ENCODE peak calls at places on chromosomes 2 and 18, in four cellular contexts. X, H, Q and L are unnamed samples.
A peak's percentile ranks its signal among the peaks of the same experiment; 100 is the strongest.

GRCh38 chr18:12906119-12906518 is 22.1 kb upstream of the PTPN2 start:
- DNase-seq in H (no peak), Q (no peak), X (no peak), L (no peak)

GRCh38 chr2:98702896-98703620 is 27.9 kb downstream of the MGAT4A start:
- DNase-seq in X (no peak), Q (no peak), H (no peak), L (no peak)

GRCh38 chr18:57819671-57820460 is 16.8 kb upstream of the ATP8B1 start:
- DNase-seq in X (no peak), Q (peak; percentile 95), H (no peak), L (peak; percentile 79)

GRCh38 chr2:137173514-137173913 is 408.2 kb downstream of the THSD7B start:
- DNase-seq in H (no peak), X (no peak), Q (no peak), L (peak; percentile 58)

GRCh38 chr2:46471-47345 is at the start of gene FAM110C:
- DNase-seq in H (peak; percentile 83), Q (no peak), X (peak; percentile 78), L (peak; percentile 65)

GRCh38 chr18:79558196-79559120 is 121.1 kb upstream of the CTDP1 start:
- DNase-seq in X (peak; percentile 20), H (no peak), Q (no peak), L (no peak)

GRCh38 chr2:138223321-138223720 is 259.0 kb downstream of the HNMT start:
- DNase-seq in Q (no peak), X (no peak), H (no peak), L (no peak)

GRCh38 chr2:110670826-110671225 is 7.0 kb downstream of the BUB1 start:
- DNase-seq in Q (no peak), H (no peak), X (no peak), L (no peak)

GRCh38 chr2:11387100-11387390 is 42.6 kb upstream of the ROCK2 start:
- DNase-seq in H (no peak), Q (no peak), X (no peak), L (no peak)

GRCh38 chr18:9101730-9102390 is 639 bp upstream of the NDUFV2 start:
- DNase-seq in Q (peak; percentile 86), H (no peak), X (no peak), L (no peak)

GRCh38 chr18:55603775-55604174 is 15.8 kb upstream of the TCF4 start:
- DNase-seq in Q (no peak), H (no peak), X (no peak), L (no peak)

GRCh38 chr2:190413421-190413820 is 5.3 kb downstream of the MFSD6 start:
- DNase-seq in X (no peak), H (no peak), Q (no peak), L (no peak)

GRCh38 chr2:117858336-117858735 is 43.8 kb downstream of the DDX18 start:
- DNase-seq in H (no peak), X (no peak), Q (no peak), L (no peak)

GRCh38 chr2:117858892-117859531 is 44.5 kb downstream of the DDX18 start:
- DNase-seq in H (peak; percentile 67), X (peak; percentile 69), Q (no peak), L (no peak)

GRCh38 chr2:117854610-117855009 is 40.1 kb downstream of the DDX18 start:
- DNase-seq in X (no peak), Q (no peak), H (no peak), L (peak; percentile 81)

GRCh38 chr2:117855886-117856285 is 41.4 kb downstream of the DDX18 start:
- DNase-seq in X (no peak), H (no peak), Q (no peak), L (no peak)

DNA sequence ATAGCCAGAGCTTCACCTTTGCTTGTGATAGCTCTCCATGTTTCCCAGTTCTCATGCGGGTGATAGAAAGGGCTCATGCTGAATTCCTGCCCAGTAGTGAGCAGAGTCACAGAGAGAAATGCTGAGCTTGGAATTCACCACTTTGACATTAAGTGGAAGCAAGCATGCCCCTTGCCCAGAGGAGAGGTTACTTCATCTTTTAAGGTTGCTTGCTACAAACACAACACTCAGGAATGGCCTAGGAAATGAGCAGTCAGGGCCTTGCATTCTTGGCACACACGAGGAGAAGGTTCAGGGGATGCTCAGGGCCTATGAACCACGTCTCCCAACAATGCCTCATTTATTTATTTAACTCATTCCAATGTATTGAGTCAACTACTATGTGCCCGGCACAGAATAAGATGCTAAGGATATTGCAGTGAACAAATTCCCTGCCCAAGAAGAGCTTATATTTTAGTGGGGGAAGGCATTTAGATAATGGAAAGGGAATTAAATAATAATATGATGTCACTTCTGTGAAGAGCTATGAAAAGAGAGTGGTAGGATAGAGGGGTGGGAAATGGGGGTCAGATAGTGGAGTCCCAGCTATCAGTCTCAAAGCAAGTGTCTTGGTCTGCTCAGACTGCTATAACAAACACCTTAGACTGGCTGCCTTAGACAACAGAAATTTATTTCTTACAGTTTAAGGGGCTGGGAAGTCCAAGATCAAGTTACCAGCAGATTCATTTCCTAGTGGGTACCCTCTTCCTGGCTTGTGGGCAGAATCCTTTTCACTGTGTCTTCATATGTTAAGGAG is 42.1 kb downstream of the DDX18 start:
- DNase-seq in Q (peak; percentile 96), H (peak; percentile 23), X (no peak), L (peak; percentile 57)
- H4K5ac ChIP-seq in Q (no peak overlapping the region), H (no peak overlapping the region), X (no peak overlapping the region), L (no peak overlapping the region)

DNA sequence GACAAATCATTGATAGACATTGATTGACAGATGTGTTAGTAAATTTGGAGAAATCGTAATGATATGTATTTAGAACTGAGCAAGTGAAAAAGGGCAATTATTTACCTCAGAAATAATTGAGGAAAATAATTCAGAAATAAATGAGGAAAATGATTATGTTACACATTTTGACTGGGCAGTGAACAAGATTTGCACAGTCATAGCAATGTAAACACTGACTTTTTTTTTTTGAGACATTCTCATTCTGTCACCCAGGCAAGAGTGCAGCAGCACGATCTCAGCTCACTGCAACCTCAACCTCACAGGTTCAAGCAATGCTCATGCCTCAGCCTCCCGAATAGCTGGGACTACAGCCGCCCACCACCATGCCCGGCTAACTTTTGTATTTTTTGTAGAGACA is 211.7 kb downstream of the SP3 start:
- DNase-seq in Q (no peak), H (no peak), X (no peak), L (no peak)
- H4K5ac ChIP-seq in Q (no peak overlapping the region), H (no peak overlapping the region), X (no peak overlapping the region), L (no peak overlapping the region)

GRCh38 chr18:51908598-51908944 is 431.4 kb upstream of the DCC start:
- DNase-seq in X (no peak), Q (no peak), H (no peak), L (no peak)

GRCh38 chr18:51911582-51911981 is 428.4 kb upstream of the DCC start:
- DNase-seq in Q (no peak), H (no peak), X (no peak), L (no peak)

GRCh38 chr18:51907687-51908597 is 432.1 kb upstream of the DCC start:
- DNase-seq in H (no peak), Q (no peak), X (no peak), L (no peak)
- H4K5ac ChIP-seq in H (no peak overlapping the region), Q (no peak overlapping the region), X (no peak overlapping the region), L (no peak overlapping the region)

DNA sequence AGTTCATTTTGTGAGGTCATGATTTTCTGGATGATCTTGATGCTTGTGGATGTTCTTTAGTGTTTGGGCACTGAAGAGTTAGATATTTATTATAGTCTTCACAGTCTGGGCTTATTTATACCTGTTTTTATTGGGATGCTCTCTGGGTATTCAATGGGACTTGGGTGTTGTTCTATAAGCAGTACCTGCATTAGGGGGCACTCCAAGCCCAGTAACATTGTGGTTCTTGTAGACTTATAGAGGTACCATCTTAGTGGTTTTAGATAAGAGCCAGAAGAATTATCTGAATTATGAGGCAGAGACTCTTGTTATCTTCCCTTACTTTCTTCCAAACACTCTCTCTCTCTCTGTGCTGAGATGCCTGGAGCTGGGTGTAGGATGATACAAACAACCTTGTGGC is 470.0 kb downstream of the PIK3C3 start:
- DNase-seq in X (no peak), H (no peak), Q (no peak), L (peak; percentile 47)
- H4K5ac ChIP-seq in X (no peak overlapping the region), H (no peak overlapping the region), Q (no peak overlapping the region), L (no peak overlapping the region)

DNA sequence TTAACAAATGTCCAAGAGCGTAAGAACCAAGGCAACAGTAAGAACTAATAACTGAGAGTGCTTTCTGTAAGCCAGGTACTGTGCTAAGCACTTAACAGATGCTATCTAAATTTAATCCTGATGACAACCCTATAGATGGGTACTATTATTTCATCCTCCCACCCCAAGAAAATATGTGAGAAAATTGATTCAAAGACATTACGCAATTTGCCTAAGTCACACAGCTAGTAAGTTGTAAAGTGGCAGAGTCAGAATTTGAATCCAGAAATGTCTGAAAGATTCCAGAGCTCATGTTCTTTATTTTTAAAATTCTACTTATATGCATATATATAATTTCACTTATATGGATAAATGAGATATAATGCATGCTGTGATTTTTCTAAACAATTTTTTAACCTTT is 10.1 kb downstream of the LDAH start:
- DNase-seq in H (no peak), Q (no peak), X (no peak), L (no peak)
- H4K5ac ChIP-seq in H (no peak overlapping the region), Q (no peak overlapping the region), X (no peak overlapping the region), L (no peak overlapping the region)

GRCh38 chr2:195490304-195490703 is 166.7 kb upstream of the SLC39A10 start:
- DNase-seq in H (no peak), X (no peak), Q (no peak), L (no peak)
- H4K5ac ChIP-seq in H (no peak overlapping the region), X (no peak overlapping the region), Q (no peak overlapping the region), L (no peak overlapping the region)

GRCh38 chr2:142602418-142602989 is 275.0 kb upstream of the KYNU start:
- DNase-seq in Q (no peak), H (no peak), X (no peak), L (no peak)

GRCh38 chr2:142603761-142604160 is 273.7 kb upstream of the KYNU start:
- DNase-seq in H (no peak), X (no peak), Q (no peak), L (no peak)

GRCh38 chr2:142596334-142597088 is 281.0 kb upstream of the KYNU start:
- DNase-seq in Q (peak; percentile 31), X (no peak), H (no peak), L (no peak)

GRCh38 chr2:142599504-142599903 is 278.0 kb upstream of the KYNU start:
- DNase-seq in Q (no peak), X (no peak), H (no peak), L (no peak)

GRCh38 chr2:142601794-142602193 is 275.7 kb upstream of the KYNU start:
- DNase-seq in X (no peak), H (no peak), Q (no peak), L (no peak)
- H4K5ac ChIP-seq in X (no peak overlapping the region), H (no peak overlapping the region), Q (no peak overlapping the region), L (no peak overlapping the region)